ENCODE peak calls at places on chromosomes 6 and 20, in six cellular contexts. Q, C, T, H, V and R are unnamed samples.
A peak's percentile ranks its signal among the peaks of the same experiment; 100 is the strongest.

GRCh38 chr6:54646551-54647300 is 199.8 kb upstream of the FAM83B start:
- DNase-seq in Q (no peak), C (no peak), T (no peak), H (no peak), V (peak; percentile 79), R (no peak)

GRCh38 chr6:161405418-161405817 is 131.6 kb upstream of the AGPAT4 start:
- DNase-seq in Q (no peak), C (no peak), T (no peak), H (no peak), V (no peak), R (no peak)

GRCh38 chr6:119076173-119076965 is 2.1 kb downstream of the FAM184A start:
- DNase-seq in Q (no peak), C (no peak), T (peak; percentile 66), H (no peak), V (no peak), R (no peak)

GRCh38 chr6:110341671-110342304 is 16.4 kb downstream of the METTL24 start:
- DNase-seq in Q (no peak), C (peak; percentile 31), T (no peak), H (no peak), V (no peak), R (peak; percentile 76)

GRCh38 chr6:69907981-69908498 is 41.7 kb downstream of the COL19A1 start:
- DNase-seq in Q (no peak), C (no peak), T (no peak), H (no peak), V (peak; percentile 10), R (no peak)

GRCh38 chr6:135941275-135941674 is 89.8 kb downstream of the PDE7B start:
- DNase-seq in Q (no peak), C (no peak), T (no peak), H (no peak), V (peak; percentile 44), R (no peak)

GRCh38 chr6:39914239-39914638 is 20.0 kb downstream of the MOCS1 start:
- DNase-seq in Q (no peak), C (no peak), T (no peak), H (no peak), V (no peak), R (no peak)

GRCh38 chr20:63661959-63662812 is 4.1 kb downstream of the RTEL1 start:
- DNase-seq in Q (no peak), C (no peak), T (no peak), H (no peak), V (no peak), R (no peak)

GRCh38 chr6:36954262-36954931 is at the start of gene PI16:
- DNase-seq in Q (no peak), C (no peak), T (peak; percentile 74), H (no peak), V (no peak), R (no peak)

GRCh38 chr6:150721411-150722266 is 122.0 kb downstream of the PLEKHG1 start:
- DNase-seq in Q (no peak), C (no peak), T (no peak), H (no peak), V (no peak), R (no peak)

GRCh38 chr20:23129891-23130621 is 43.9 kb upstream of the CD93 start:
- DNase-seq in Q (no peak), C (no peak), T (no peak), H (no peak), V (no peak), R (no peak)

GRCh38 chr6:106546322-106547052 is 82.8 kb downstream of the RTN4IP1 start:
- DNase-seq in Q (no peak), C (no peak), T (peak; percentile 46), H (peak; percentile 31), V (peak; percentile 78), R (no peak)

GRCh38 chr20:57070296-57070695 is 196.1 kb downstream of the BMP7 start:
- DNase-seq in Q (no peak), C (no peak), T (no peak), H (no peak), V (no peak), R (no peak)

GRCh38 chr20:51926670-51927305 is 124.5 kb upstream of the SALL4 start:
- DNase-seq in Q (no peak), C (no peak), T (no peak), H (no peak), V (peak; percentile 30), R (no peak)

GRCh38 chr20:41678799-41679198 is 60.6 kb upstream of the CHD6 start:
- DNase-seq in Q (no peak), C (no peak), T (no peak), H (no peak), V (no peak), R (no peak)

GRCh38 chr6:131490441-131490840 is 82.6 kb upstream of the ARG1 start:
- DNase-seq in Q (no peak), C (no peak), T (no peak), H (no peak), V (no peak), R (no peak)

GRCh38 chr6:332671-333070 is 40.4 kb downstream of the DUSP22 start:
- DNase-seq in Q (no peak), C (peak; percentile 36), T (no peak), H (no peak), V (peak; percentile 70), R (no peak)

GRCh38 chr20:17542993-17543412 is 11.8 kb upstream of the BFSP1 start:
- DNase-seq in Q (no peak), C (no peak), T (no peak), H (no peak), V (peak; percentile 97), R (no peak)

GRCh38 chr20:53752971-53753879 is 159.6 kb upstream of the ZNF217 start:
- DNase-seq in Q (no peak), C (no peak), T (peak; percentile 71), H (peak; percentile 22), V (peak; percentile 78), R (no peak)

GRCh38 chr6:25057121-25057520 is 121.4 kb upstream of the RIPOR2 start:
- DNase-seq in Q (no peak), C (no peak), T (no peak), H (no peak), V (no peak), R (no peak)

GRCh38 chr6:63663147-63663877 is 27.7 kb downstream of the PHF3 start:
- DNase-seq in Q (no peak), C (no peak), T (no peak), H (no peak), V (peak; percentile 80), R (no peak)

GRCh38 chr20:46078954-46079353 is 10.8 kb downstream of the NCOA5 start:
- DNase-seq in Q (no peak), C (no peak), T (no peak), H (no peak), V (no peak), R (peak; percentile 6)

GRCh38 chr6:41713161-41713649 is 22.2 kb downstream of the TFEB start:
- DNase-seq in Q (no peak), C (peak; percentile 83), T (no peak), H (no peak), V (peak; percentile 47), R (no peak)